ENCODE peak calls at places on chromosomes 4 and X, in nine cellular contexts. M is cardiac muscle cell; Y is glutamatergic neuron; Q is activated T-helper 1 cell treated with anti-CD3 and anti-CD28 coated beads, Interleukin-12 subunit alpha, Interleukin-12 subunit beta, Interleukin-2, Interleukin-4 antibody, amounts not matched to agents 30 ng/mL and 10 ng/mL and 1 ng/mL, durations not matched to agents 14 hours and 24 hours and 36 hours; V is endothelial cell of umbilical vein; F is ELR; E is kidney tubule cell; S is WERI-Rb-1; L is fibroblast of mammary gland. N is an unnamed sample.

GRCh38 chrX:142040906-142041305 is 137.2 kb downstream of the MAGEC1 start:
- DNase-seq in S (no peak), F (no peak), L (no peak), Q (no peak), M (no peak), V (no peak), Y (no peak), E (no peak), N (no peak)

GRCh38 chrX:17039826-17040225 is 93.4 kb downstream of the REPS2 start:
- DNase-seq in E (no peak), Y (no peak), V (no peak), F (no peak), M (peak; percentile 81), S (no peak), L (peak; percentile 70), Q (no peak), N (no peak)

GRCh38 chr4:158164849-158165248 is 8.0 kb downstream of the GASK1B start:
- DNase-seq in F (no peak), E (no peak), Y (no peak), V (peak; percentile 60), Q (no peak), L (no peak), S (no peak), M (no peak), N (no peak)

GRCh38 chr4:145545538-145546224 is 64.0 kb downstream of the SMAD1 start:
- DNase-seq in S (no peak), V (peak; percentile 100), F (peak; percentile 75), L (peak; percentile 89), M (peak; percentile 94), Q (no peak), Y (no peak), E (peak; percentile 91), N (no peak)

GRCh38 chr4:46648088-46648744 is 258.3 kb upstream of the GABRA2 start:
- DNase-seq in F (peak; percentile 15), Q (no peak), Y (peak; percentile 21), V (no peak), L (peak; percentile 20), S (peak; percentile 65), M (peak; percentile 69), E (peak; percentile 72), N (no peak)

GRCh38 chr4:112378858-112379257 is 81.7 kb downstream of the ALPK1 start:
- DNase-seq in Y (no peak), Q (no peak), S (no peak), L (no peak), V (no peak), E (no peak), F (no peak), M (no peak), N (no peak)

GRCh38 chr4:153217440-153217839 is 13.2 kb downstream of the TRIM2 start:
- DNase-seq in M (no peak), V (no peak), Q (no peak), L (peak; percentile 88), F (peak; percentile 27), S (no peak), E (peak; percentile 57), Y (no peak), N (no peak)

GRCh38 chrX:48800574-48801280 is 1.1 kb upstream of the HDAC6 start:
- DNase-seq in Y (no peak), V (no peak), L (no peak), F (no peak), M (no peak), Q (no peak), E (no peak), S (peak; percentile 57), N (no peak)

GRCh38 chr4:10032625-10033024 is 11.3 kb upstream of the SLC2A9 start:
- DNase-seq in S (no peak), Y (no peak), M (peak; percentile 77), F (peak; percentile 68), L (peak; percentile 84), Q (no peak), E (peak; percentile 87), V (no peak), N (no peak)

GRCh38 chr4:142265536-142265935 is 580.6 kb downstream of the INPP4B start:
- DNase-seq in V (peak; percentile 70), F (peak; percentile 61), M (peak; percentile 34), S (no peak), L (peak; percentile 81), Q (no peak), E (peak; percentile 50), Y (no peak), N (no peak)

GRCh38 chr4:139054791-139055376 is 39.3 kb downstream of the NOCT start:
- DNase-seq in E (peak; percentile 52), S (no peak), M (peak; percentile 37), Y (no peak), L (peak; percentile 18), Q (no peak), F (peak; percentile 28), V (no peak), N (no peak)

GRCh38 chr4:54392459-54392858 is 163.4 kb downstream of the PDGFRA start:
- DNase-seq in S (no peak), L (peak; percentile 10), Y (no peak), M (peak; percentile 7), F (no peak), V (no peak), Q (no peak), E (no peak), N (no peak)

N was measured in frontal cortex.